ENCODE peak calls at places on chromosomes 3 and 15, in eight cellular contexts. M is lower lobe of right lung, A is HTR-8/SVneo, T is HL-60, C is sigmoid colon, U is left cardiac atrium, H is T-helper 9 cell, K is mesothelial cell of epicardium. E is an unnamed sample.

GRCh38 chr3:61638721-61639120 is 77.3 kb downstream of the PTPRG start:
- DNase-seq in C (no peak), A (no peak), U (no peak), M (no peak), K (no peak), T (no peak), H (no peak), E (no peak)

GRCh38 chr3:142027713-142028112 is 121.6 kb downstream of the TFDP2 start:
- DNase-seq in M (no peak), U (no peak), C (no peak), A (peak), H (no peak), K (no peak), T (no peak), E (no peak)

GRCh38 chr15:38879909-38880471 is 315.4 kb upstream of the RASGRP1 start:
- DNase-seq in T (no peak), H (no peak), M (no peak), C (peak), A (no peak), K (no peak), U (peak), E (no peak)

GRCh38 chr15:93779341-93779740 is 452.0 kb upstream of the MCTP2 start:
- DNase-seq in H (no peak), U (no peak), T (no peak), M (no peak), K (no peak), A (no peak), C (no peak), E (no peak)

GRCh38 chr15:67547064-67547463 is 4.6 kb downstream of the MAP2K5 start:
- DNase-seq in M (no peak), A (no peak), H (no peak), K (no peak), U (no peak), T (no peak), C (no peak), E (no peak)

GRCh38 chr3:184691397-184692131 is 20.3 kb downstream of the MAGEF1 start:
- DNase-seq in U (no peak), T (no peak), M (no peak), C (peak), A (no peak), H (no peak), K (no peak), E (no peak)

GRCh38 chr15:71559098-71559497 is 251.3 kb upstream of the NR2E3 start:
- DNase-seq in U (no peak), M (no peak), T (no peak), H (no peak), C (no peak), A (peak), K (no peak), E (no peak)

GRCh38 chr15:38652998-38653397 is 88.4 kb upstream of the RASGRP1 start:
- DNase-seq in A (no peak), U (no peak), K (no peak), T (no peak), M (no peak), H (peak), C (no peak), E (peak)

GRCh38 chr15:51888593-51889195 is 59.2 kb downstream of the TMOD3 start:
- DNase-seq in H (no peak), M (no peak), T (no peak), K (no peak), U (no peak), A (peak), C (no peak), E (no peak)

GRCh38 chr15:52234596-52235541 is 43.7 kb upstream of the GNB5 start:
- DNase-seq in A (no peak), K (no peak), M (no peak), T (no peak), H (no peak), U (no peak), C (no peak), E (no peak)

GRCh38 chr15:99492275-99492674 is 73.5 kb upstream of the MEF2A start:
- DNase-seq in M (no peak), K (no peak), T (no peak), U (no peak), A (no peak), H (no peak), C (no peak), E (no peak)

GRCh38 chr3:150721285-150722130 is 17.8 kb upstream of the ERICH6 start:
- DNase-seq in M (no peak), T (peak), C (no peak), A (peak), U (no peak), H (no peak), K (no peak), E (no peak)

GRCh38 chr15:73286356-73286755 is 82.4 kb downstream of the HCN4 start:
- DNase-seq in U (no peak), K (no peak), H (no peak), C (no peak), T (no peak), M (no peak), A (no peak), E (no peak)

GRCh38 chr3:167228135-167228534 is 152.0 kb downstream of the ZBBX start:
- DNase-seq in M (no peak), H (no peak), C (no peak), A (no peak), K (no peak), T (no peak), U (no peak), E (no peak)